ENCODE peak calls at places on chromosomes 12 and 14, in six cellular contexts. One of them, this sample, is unnamed.

GRCh38 chr14:73491256-73491976 is 683 bp downstream of the RIOX1 start:
- DNase-seq in HFF-Myc: no peak
- DNase-seq in Panc1: no peak
- DNase-seq in mammary epithelial cell: peak; percentile 74
- DNase-seq in uterus: peak; percentile 48
- DNase-seq in HFFc6: peak; percentile 47
- DNase-seq in this sample: no peak

GRCh38 chr12:126847005-126847629 is 1419.9 kb upstream of the TMEM132C start:
- DNase-seq in uterus: no peak
- DNase-seq in HFF-Myc: no peak
- DNase-seq in mammary epithelial cell: no peak
- DNase-seq in HFFc6: no peak
- DNase-seq in Panc1: no peak
- DNase-seq in this sample: no peak

GRCh38 chr14:99531221-99532096 is 50.2 kb downstream of the CCNK start:
- DNase-seq in HFF-Myc: no peak
- DNase-seq in mammary epithelial cell: no peak
- DNase-seq in HFFc6: peak; percentile 39
- DNase-seq in Panc1: no peak
- DNase-seq in uterus: no peak
- DNase-seq in this sample: peak; percentile 28

GRCh38 chr12:123813349-123813748 is 51.2 kb downstream of the DNAH10 start:
- DNase-seq in HFF-Myc: no peak
- DNase-seq in uterus: no peak
- DNase-seq in Panc1: no peak
- DNase-seq in HFFc6: peak; percentile 4
- DNase-seq in mammary epithelial cell: peak; percentile 12
- DNase-seq in this sample: peak; percentile 28

GRCh38 chr12:13882176-13882575 is 99.2 kb downstream of the GRIN2B start:
- DNase-seq in uterus: no peak
- DNase-seq in mammary epithelial cell: no peak
- DNase-seq in HFFc6: no peak
- DNase-seq in Panc1: no peak
- DNase-seq in HFF-Myc: no peak
- DNase-seq in this sample: no peak

GRCh38 chr12:53758081-53758769 is 6.4 kb upstream of the CISTR start:
- DNase-seq in mammary epithelial cell: no peak
- DNase-seq in Panc1: no peak
- DNase-seq in HFFc6: no peak
- DNase-seq in HFF-Myc: no peak
- DNase-seq in uterus: no peak
- DNase-seq in this sample: no peak

GRCh38 chr12:92551853-92552397 is 150.9 kb upstream of the PLEKHG7 start:
- DNase-seq in uterus: no peak
- DNase-seq in Panc1: no peak
- DNase-seq in HFFc6: peak; percentile 53
- DNase-seq in mammary epithelial cell: peak; percentile 97
- DNase-seq in HFF-Myc: no peak
- DNase-seq in this sample: no peak

GRCh38 chr12:97681612-97682504 is 219.3 kb downstream of the RMST start:
- DNase-seq in HFFc6: no peak
- DNase-seq in HFF-Myc: no peak
- DNase-seq in uterus: no peak
- DNase-seq in Panc1: no peak
- DNase-seq in mammary epithelial cell: no peak
- DNase-seq in this sample: no peak

GRCh38 chr14:90850487-90850886 is 34.3 kb upstream of the TTC7B start:
- DNase-seq in Panc1: peak; percentile 43
- DNase-seq in HFF-Myc: no peak
- DNase-seq in HFFc6: no peak
- DNase-seq in mammary epithelial cell: peak; percentile 44
- DNase-seq in uterus: peak; percentile 56
- DNase-seq in this sample: no peak

GRCh38 chr12:99810718-99811593 is 163.4 kb downstream of the GARIN6 start:
- DNase-seq in HFF-Myc: no peak
- DNase-seq in uterus: no peak
- DNase-seq in mammary epithelial cell: peak; percentile 4
- DNase-seq in HFFc6: peak; percentile 5
- DNase-seq in Panc1: no peak
- DNase-seq in this sample: no peak

GRCh38 chr12:111268738-111269572 is 99.9 kb downstream of the PHETA1 start:
- DNase-seq in Panc1: no peak
- DNase-seq in mammary epithelial cell: no peak
- DNase-seq in HFFc6: no peak
- DNase-seq in HFF-Myc: no peak
- DNase-seq in uterus: no peak
- DNase-seq in this sample: no peak

GRCh38 chr12:95358111-95359083 is 115.6 kb upstream of the METAP2 start:
- DNase-seq in Panc1: no peak
- DNase-seq in HFF-Myc: no peak
- DNase-seq in HFFc6: no peak
- DNase-seq in mammary epithelial cell: no peak
- DNase-seq in uterus: no peak
- DNase-seq in this sample: no peak

GRCh38 chr14:68816183-68816942 is 23.5 kb upstream of the ZFP36L1 start:
- DNase-seq in uterus: peak; percentile 89
- DNase-seq in Panc1: no peak
- DNase-seq in HFFc6: peak; percentile 79
- DNase-seq in HFF-Myc: no peak
- DNase-seq in mammary epithelial cell: peak; percentile 82
- DNase-seq in this sample: no peak

GRCh38 chr12:53862831-53863230 is 75.8 kb upstream of the HOXC13 start:
- DNase-seq in mammary epithelial cell: peak; percentile 69
- DNase-seq in HFF-Myc: no peak
- DNase-seq in uterus: no peak
- DNase-seq in HFFc6: peak; percentile 41
- DNase-seq in Panc1: no peak
- DNase-seq in this sample: no peak

GRCh38 chr12:86421333-86421732 is 165.1 kb upstream of the MGAT4C start:
- DNase-seq in HFFc6: no peak
- DNase-seq in HFF-Myc: no peak
- DNase-seq in Panc1: no peak
- DNase-seq in uterus: no peak
- DNase-seq in mammary epithelial cell: no peak
- DNase-seq in this sample: no peak
- TF ChIP-seq CTCF in HFFc6: no peak
- TF ChIP-seq CTCF in HFF-Myc: no peak
- TF ChIP-seq CTCF in Panc1: no peak
- TF ChIP-seq CTCF in uterus: no peak
- TF ChIP-seq CTCF in mammary epithelial cell: no peak
- TF ChIP-seq CTCF in this sample: no peak

GRCh38 chr12:51240971-51241370 is 2.3 kb downstream of the DAZAP2 start:
- DNase-seq in HFF-Myc: no peak
- DNase-seq in mammary epithelial cell: peak; percentile 31
- DNase-seq in uterus: no peak
- DNase-seq in Panc1: no peak
- DNase-seq in HFFc6: peak; percentile 28
- DNase-seq in this sample: no peak

GRCh38 chr12:51242896-51243295 is 4.3 kb downstream of the DAZAP2 start:
- DNase-seq in HFF-Myc: no peak
- DNase-seq in Panc1: no peak
- DNase-seq in mammary epithelial cell: no peak
- DNase-seq in uterus: no peak
- DNase-seq in HFFc6: no peak
- DNase-seq in this sample: no peak

GRCh38 chr12:51242150-51242549 is 3.5 kb downstream of the DAZAP2 start:
- DNase-seq in HFFc6: no peak
- DNase-seq in HFF-Myc: no peak
- DNase-seq in uterus: no peak
- DNase-seq in mammary epithelial cell: no peak
- DNase-seq in Panc1: no peak
- DNase-seq in this sample: no peak

GRCh38 chr12:51238037-51238509 is 553 bp upstream of the DAZAP2 start:
- DNase-seq in Panc1: no peak
- DNase-seq in mammary epithelial cell: no peak
- DNase-seq in HFF-Myc: no peak
- DNase-seq in uterus: no peak
- DNase-seq in HFFc6: no peak
- DNase-seq in this sample: no peak

DNA sequence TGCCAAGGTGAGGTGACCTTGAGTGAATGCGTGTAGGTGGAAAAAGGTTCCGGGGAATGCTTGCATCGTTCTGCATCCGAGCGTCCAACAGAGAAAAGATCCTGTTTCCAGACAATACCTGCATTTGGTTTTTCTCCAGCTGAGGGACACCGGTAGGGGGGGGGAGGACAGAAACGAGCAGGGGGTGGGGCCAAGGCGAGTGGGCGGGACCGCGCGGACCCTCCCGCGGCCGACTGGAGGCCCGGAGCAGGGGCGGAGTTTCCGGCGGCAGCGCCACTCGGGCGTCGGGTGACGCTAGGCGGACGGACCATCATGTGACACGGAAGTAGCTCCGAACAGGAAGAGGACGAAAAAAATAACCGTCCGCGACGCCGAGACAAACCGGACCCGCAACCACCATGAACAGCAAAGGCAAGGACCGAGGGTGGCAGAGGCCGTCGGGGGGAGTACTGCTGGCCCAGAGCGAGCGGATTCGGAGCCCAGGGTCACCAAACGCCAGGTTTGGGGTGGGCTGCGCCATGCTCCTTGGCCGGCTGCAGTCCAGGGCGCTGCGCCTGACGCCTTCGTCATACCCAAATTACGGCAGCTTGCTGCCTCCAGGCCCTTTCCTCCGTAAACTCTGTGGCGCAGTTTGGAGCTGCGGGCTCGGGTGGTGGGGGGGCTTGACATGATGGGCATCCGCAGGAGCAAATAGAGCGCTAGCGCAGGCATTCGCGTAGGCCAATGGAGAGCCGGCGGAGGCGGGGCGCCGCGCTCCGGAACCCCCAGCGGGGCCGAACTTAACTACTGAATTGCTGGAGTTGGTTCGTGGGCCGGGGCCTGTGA is at the start of gene DAZAP2:
- DNase-seq in HFFc6: peak; percentile 91
- DNase-seq in HFF-Myc: peak; percentile 76
- DNase-seq in Panc1: peak; percentile 82
- DNase-seq in uterus: peak; percentile 96
- DNase-seq in mammary epithelial cell: peak; percentile 93
- DNase-seq in this sample: peak; percentile 54
- TF ChIP-seq CTCF in HFFc6: peak; percentile 27
- TF ChIP-seq CTCF in HFF-Myc: no peak
- TF ChIP-seq CTCF in Panc1: no peak
- TF ChIP-seq CTCF in uterus: peak; percentile 25
- TF ChIP-seq CTCF in mammary epithelial cell: peak; percentile 7
- TF ChIP-seq CTCF in this sample: peak; percentile 13

GRCh38 chr14:36649872-36650650 is 11.6 kb upstream of the PAX9 start:
- DNase-seq in mammary epithelial cell: no peak
- DNase-seq in Panc1: no peak
- DNase-seq in HFF-Myc: no peak
- DNase-seq in uterus: no peak
- DNase-seq in HFFc6: no peak
- DNase-seq in this sample: no peak

GRCh38 chr14:36647417-36647826 is 14.2 kb upstream of the PAX9 start:
- DNase-seq in HFFc6: no peak
- DNase-seq in mammary epithelial cell: no peak
- DNase-seq in HFF-Myc: no peak
- DNase-seq in uterus: no peak
- DNase-seq in Panc1: no peak
- DNase-seq in this sample: no peak

GRCh38 chr14:36646664-36647416 is 14.8 kb upstream of the PAX9 start:
- DNase-seq in HFFc6: no peak
- DNase-seq in mammary epithelial cell: peak; percentile 38
- DNase-seq in HFF-Myc: no peak
- DNase-seq in Panc1: no peak
- DNase-seq in uterus: no peak
- DNase-seq in this sample: no peak

GRCh38 chr14:36652542-36653201 is 9.0 kb upstream of the PAX9 start:
- DNase-seq in mammary epithelial cell: no peak
- DNase-seq in HFFc6: no peak
- DNase-seq in Panc1: no peak
- DNase-seq in uterus: no peak
- DNase-seq in HFF-Myc: no peak
- DNase-seq in this sample: no peak

GRCh38 chr14:36647827-36648753 is 13.6 kb upstream of the PAX9 start:
- DNase-seq in HFFc6: no peak
- DNase-seq in uterus: no peak
- DNase-seq in Panc1: no peak
- DNase-seq in HFF-Myc: no peak
- DNase-seq in mammary epithelial cell: peak; percentile 58
- DNase-seq in this sample: no peak
- TF ChIP-seq CTCF in HFFc6: peak; percentile 76
- TF ChIP-seq CTCF in uterus: no peak
- TF ChIP-seq CTCF in Panc1: peak; percentile 73
- TF ChIP-seq CTCF in HFF-Myc: no peak
- TF ChIP-seq CTCF in mammary epithelial cell: peak; percentile 52
- TF ChIP-seq CTCF in this sample: peak; percentile 60

GRCh38 chr12:62625238-62625637 is 158.6 kb downstream of the MON2 start:
- DNase-seq in mammary epithelial cell: no peak
- DNase-seq in uterus: no peak
- DNase-seq in HFFc6: no peak
- DNase-seq in Panc1: no peak
- DNase-seq in HFF-Myc: no peak
- DNase-seq in this sample: no peak

GRCh38 chr12:62621239-62621638 is 154.6 kb downstream of the MON2 start:
- DNase-seq in HFF-Myc: no peak
- DNase-seq in Panc1: no peak
- DNase-seq in mammary epithelial cell: no peak
- DNase-seq in HFFc6: no peak
- DNase-seq in uterus: no peak
- DNase-seq in this sample: no peak

GRCh38 chr12:62618319-62618718 is 151.7 kb downstream of the MON2 start:
- DNase-seq in mammary epithelial cell: no peak
- DNase-seq in HFFc6: no peak
- DNase-seq in HFF-Myc: no peak
- DNase-seq in uterus: no peak
- DNase-seq in Panc1: no peak
- DNase-seq in this sample: no peak

GRCh38 chr12:62618948-62619347 is 152.3 kb downstream of the MON2 start:
- DNase-seq in HFF-Myc: no peak
- DNase-seq in Panc1: no peak
- DNase-seq in HFFc6: no peak
- DNase-seq in mammary epithelial cell: no peak
- DNase-seq in uterus: no peak
- DNase-seq in this sample: no peak

DNA sequence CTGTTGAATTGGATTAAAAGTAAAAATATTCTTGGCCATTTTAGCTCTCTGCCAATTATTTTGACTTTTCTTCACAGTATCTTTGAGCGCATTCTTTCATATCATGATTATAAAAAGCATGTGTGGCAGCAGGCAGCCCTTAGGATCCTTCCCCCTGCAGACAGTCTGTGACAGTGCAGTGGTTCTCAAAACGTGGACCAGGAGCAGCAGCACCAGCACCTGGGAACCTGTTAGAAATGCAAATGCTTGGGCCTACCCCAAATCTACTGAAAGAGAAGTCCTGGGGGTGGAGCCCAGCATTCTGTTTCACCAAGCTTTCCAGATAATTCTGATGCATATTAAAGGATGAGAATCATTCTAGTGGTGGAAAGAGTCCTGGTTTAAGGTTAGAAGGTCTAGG is 155.6 kb downstream of the MON2 start:
- DNase-seq in uterus: no peak
- DNase-seq in mammary epithelial cell: no peak
- DNase-seq in Panc1: no peak
- DNase-seq in HFF-Myc: no peak
- DNase-seq in HFFc6: no peak
- DNase-seq in this sample: no peak
- TF ChIP-seq CTCF in uterus: no peak
- TF ChIP-seq CTCF in mammary epithelial cell: no peak
- TF ChIP-seq CTCF in Panc1: no peak
- TF ChIP-seq CTCF in HFF-Myc: no peak
- TF ChIP-seq CTCF in HFFc6: no peak
- TF ChIP-seq CTCF in this sample: no peak

This sample was measured in AG04449.